ENCODE peak calls at places on chromosome 9, in eight cellular contexts. D is iris pigment epithelial cell, T is lower leg skin, N is lung microvascular endothelial cell, F is HCT116, S is NCI-H2081, U is ureter, J is heart left ventricle. O is an unnamed sample.

GRCh38 chr9:133709716-133710571 is 28.2 kb downstream of the SARDH start:
- DNase-seq in S (no peak), N (no peak), F (no peak), J (peak; percentile 24), U (no peak), D (no peak), T (no peak), O (no peak)

GRCh38 chr9:120729796-120730195 is 15.5 kb upstream of the MEGF9 start:
- DNase-seq in F (no peak), U (no peak), S (no peak), J (no peak), N (no peak), D (no peak), T (no peak), O (no peak)

GRCh38 chr9:116365056-116365471 is 211.5 kb downstream of the PAPPA start:
- DNase-seq in T (no peak), U (peak; percentile 54), F (no peak), J (peak; percentile 65), S (peak; percentile 44), D (peak; percentile 71), N (no peak), O (no peak)

GRCh38 chr9:93013856-93014582 is 44.5 kb upstream of the SUSD3 start:
- DNase-seq in N (no peak), U (peak; percentile 37), J (no peak), F (no peak), T (peak; percentile 71), S (no peak), D (no peak), O (no peak)

GRCh38 chr9:131480258-131480657 is 22.5 kb upstream of the POMT1 start:
- DNase-seq in T (no peak), F (no peak), S (no peak), D (no peak), U (no peak), J (no peak), N (no peak), O (no peak)

GRCh38 chr9:136385015-136385414 is 11.5 kb upstream of the CARD9 start:
- DNase-seq in U (no peak), D (no peak), T (no peak), S (no peak), F (no peak), N (no peak), J (no peak), O (no peak)

GRCh38 chr9:7360513-7360912 is 439.1 kb downstream of the DMAC1 start:
- DNase-seq in F (no peak), J (no peak), U (no peak), N (no peak), D (no peak), T (no peak), S (no peak), O (no peak)

GRCh38 chr9:12972608-12973589 is 198.1 kb downstream of the LURAP1L start:
- DNase-seq in D (no peak), S (no peak), F (no peak), N (no peak), J (peak; percentile 28), U (no peak), T (no peak), O (no peak)

GRCh38 chr9:78312125-78312524 is 15.2 kb downstream of the PSAT1 start:
- DNase-seq in F (no peak), T (peak; percentile 40), U (no peak), D (no peak), N (no peak), S (peak; percentile 11), J (no peak), O (no peak)